ENCODE peak calls at places on chromosomes 16 and 17, in eight cellular contexts. V is A549; O is Peyer's patch; D is brain microvascular endothelial cell; M is thoracic aorta; U is CD8-positive, alpha-beta memory T cell; A is PC-9; K is PC-3. F is an unnamed sample.

GRCh38 chr17:81722184-81723120 is 10.4 kb downstream of the SLC25A10 start:
- DNase-seq in V (no peak), O (peak; percentile 90), D (no peak), M (no peak), U (no peak), A (peak; percentile 79), K (peak; percentile 92), F (peak; percentile 85)

GRCh38 chr16:11915644-11916523 is at the start of gene GSPT1:
- DNase-seq in V (peak; percentile 92), O (peak; percentile 99), D (peak; percentile 99), M (peak; percentile 99), U (peak; percentile 98), A (peak; percentile 95), K (peak; percentile 96), F (peak; percentile 98)

GRCh38 chr17:29051194-29051593 is 8.3 kb downstream of the PIPOX start:
- DNase-seq in V (no peak), O (no peak), D (no peak), M (no peak), U (no peak), A (no peak), K (no peak), F (no peak)

GRCh38 chr16:24689128-24689527 is 40.3 kb upstream of the TNRC6A start:
- DNase-seq in V (peak; percentile 60), O (no peak), D (no peak), M (no peak), U (no peak), A (no peak), K (peak; percentile 14), F (no peak)

GRCh38 chr16:64864232-64864803 is 257.5 kb downstream of the CDH11 start:
- DNase-seq in V (no peak), O (no peak), D (peak; percentile 90), M (no peak), U (no peak), A (no peak), K (peak; percentile 76), F (no peak)

GRCh38 chr17:2689411-2690164 is 22.0 kb downstream of the CLUH start:
- DNase-seq in V (no peak), O (peak; percentile 52), D (no peak), M (no peak), U (peak; percentile 34), A (no peak), K (no peak), F (no peak)

GRCh38 chr17:68697850-68698313 is 96.7 kb upstream of the FAM20A start:
- DNase-seq in V (no peak), O (no peak), D (peak; percentile 17), M (no peak), U (no peak), A (no peak), K (no peak), F (no peak)

GRCh38 chr16:75341934-75342811 is 90.7 kb upstream of the BCAR1 start:
- DNase-seq in V (no peak), O (no peak), D (peak; percentile 43), M (no peak), U (no peak), A (peak; percentile 77), K (peak; percentile 88), F (no peak)

GRCh38 chr16:17578921-17579876 is 108.4 kb upstream of the XYLT1 start:
- DNase-seq in V (peak; percentile 32), O (no peak), D (peak; percentile 62), M (peak; percentile 29), U (peak; percentile 47), A (no peak), K (peak; percentile 46), F (no peak)

GRCh38 chr16:3065069-3065741 is at the start of gene IL32:
- DNase-seq in V (peak; percentile 71), O (peak; percentile 88), D (peak; percentile 85), M (no peak), U (peak; percentile 74), A (no peak), K (peak; percentile 32), F (no peak)

DNA sequence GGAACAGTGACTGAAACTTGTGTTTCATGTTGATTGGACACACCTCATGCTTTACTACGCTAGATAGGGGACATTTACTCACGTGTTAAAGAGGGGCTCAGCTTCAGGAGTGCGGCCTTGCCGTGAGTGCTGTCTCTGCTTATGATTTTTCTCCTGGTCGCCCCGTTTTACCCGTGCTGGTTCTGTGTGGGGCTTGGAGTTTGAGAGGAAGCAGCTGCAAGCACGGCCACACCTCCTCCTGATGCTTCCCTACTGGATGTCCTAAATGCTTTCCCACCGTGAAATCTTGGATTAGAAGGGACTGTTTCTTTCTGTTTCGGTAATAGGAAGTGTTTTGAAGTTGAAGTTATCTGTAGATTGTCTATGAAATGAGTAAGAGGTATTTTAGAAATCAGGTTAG is 54.0 kb upstream of the ZNF750 start:
- DNase-seq in V (no peak), O (no peak), D (no peak), M (no peak), U (no peak), A (no peak), K (no peak), F (no peak)
- H3K27ac ChIP-seq in V (no peak overlapping the region), O (peak overlapping the region; percentile 16), D (no peak overlapping the region), M (no peak overlapping the region), U (peak overlapping the region; percentile 11), A (no peak overlapping the region), K (no peak overlapping the region), F (no peak overlapping the region)

GRCh38 chr17:70989301-70989700 is 820.0 kb downstream of the KCNJ2 start:
- DNase-seq in V (no peak), O (no peak), D (no peak), M (no peak), U (no peak), A (no peak), K (no peak), F (no peak)

GRCh38 chr17:70987867-70988340 is 818.6 kb downstream of the KCNJ2 start:
- DNase-seq in V (no peak), O (no peak), D (no peak), M (no peak), U (no peak), A (no peak), K (no peak), F (no peak)

GRCh38 chr17:70984873-70985272 is 815.5 kb downstream of the KCNJ2 start:
- DNase-seq in V (no peak), O (no peak), D (no peak), M (no peak), U (no peak), A (no peak), K (no peak), F (no peak)
- H3K27ac ChIP-seq in V (no peak overlapping the region), O (no peak overlapping the region), D (no peak overlapping the region), M (no peak overlapping the region), U (no peak overlapping the region), A (no peak overlapping the region), K (no peak overlapping the region), F (no peak overlapping the region)

DNA sequence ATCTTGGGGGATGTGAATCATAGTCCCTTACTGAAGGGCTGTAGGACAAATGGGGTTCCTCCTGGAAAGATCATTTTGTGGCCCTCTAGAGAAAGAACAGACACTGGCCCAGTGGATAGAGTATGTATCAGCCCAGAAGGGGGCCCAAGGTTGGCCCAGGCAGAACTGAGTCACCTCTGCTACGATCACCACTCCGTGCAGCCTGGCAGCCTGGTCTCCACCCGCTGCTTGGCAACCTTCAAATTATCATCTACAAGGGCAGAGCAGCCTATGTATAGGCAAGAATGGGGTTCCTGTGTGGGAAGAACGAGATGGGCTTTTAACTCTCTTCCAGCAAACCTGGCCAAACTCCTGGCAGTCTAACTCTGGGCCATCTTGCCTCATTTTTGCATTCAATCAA is 61.9 kb downstream of the GSG1L start:
- DNase-seq in V (no peak), O (no peak), D (no peak), M (no peak), U (no peak), A (no peak), K (no peak), F (no peak)
- H3K27ac ChIP-seq in V (no peak overlapping the region), O (no peak overlapping the region), D (no peak overlapping the region), M (no peak overlapping the region), U (no peak overlapping the region), A (no peak overlapping the region), K (no peak overlapping the region), F (no peak overlapping the region)

GRCh38 chr17:64129765-64130558 is at the start of gene ERN1:
- DNase-seq in V (peak; percentile 95), O (peak; percentile 98), D (peak; percentile 86), M (peak; percentile 80), U (peak; percentile 87), A (peak; percentile 79), K (peak; percentile 91), F (peak; percentile 95)
- H3K27ac ChIP-seq in V (peak within 1 kb of the TSS; percentile 95), O (peak within 1 kb of the TSS; percentile 99), D (peak within 1 kb of the TSS; percentile 74), M (peak within 1 kb of the TSS; percentile 97), U (peak within 1 kb of the TSS; percentile 82), A (peak within 1 kb of the TSS; percentile 72), K (peak within 1 kb of the TSS; percentile 47), F (peak within 1 kb of the TSS; percentile 99)

DNA sequence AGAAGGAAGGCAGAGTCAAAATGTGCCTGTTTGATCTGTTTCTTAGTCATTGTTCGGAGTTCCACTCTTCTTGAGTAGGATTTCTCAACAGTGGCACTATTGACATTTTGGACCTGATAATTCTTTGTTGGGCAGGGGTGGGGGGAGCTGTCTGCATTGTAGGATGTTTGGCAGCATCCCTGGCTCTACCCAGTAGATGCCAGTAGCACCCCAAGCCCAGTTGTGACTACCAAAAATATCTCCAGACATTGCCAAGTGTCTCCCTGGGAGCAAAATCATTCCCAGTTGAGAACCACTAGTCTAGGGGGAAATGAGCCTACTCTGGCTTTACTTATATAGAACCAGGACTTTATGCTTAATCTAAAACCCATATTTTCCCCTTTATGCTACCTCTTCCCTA is 1.1 kb upstream of the GFOD2 start:
- DNase-seq in V (no peak), O (no peak), D (no peak), M (no peak), U (no peak), A (no peak), K (no peak), F (no peak)
- H3K27ac ChIP-seq in V (peak overlapping the region; percentile 92), O (peak overlapping the region; percentile 80), D (peak overlapping the region; percentile 69), M (peak overlapping the region; percentile 87), U (no peak overlapping the region), A (no peak overlapping the region), K (no peak overlapping the region), F (peak overlapping the region; percentile 86)

DNA sequence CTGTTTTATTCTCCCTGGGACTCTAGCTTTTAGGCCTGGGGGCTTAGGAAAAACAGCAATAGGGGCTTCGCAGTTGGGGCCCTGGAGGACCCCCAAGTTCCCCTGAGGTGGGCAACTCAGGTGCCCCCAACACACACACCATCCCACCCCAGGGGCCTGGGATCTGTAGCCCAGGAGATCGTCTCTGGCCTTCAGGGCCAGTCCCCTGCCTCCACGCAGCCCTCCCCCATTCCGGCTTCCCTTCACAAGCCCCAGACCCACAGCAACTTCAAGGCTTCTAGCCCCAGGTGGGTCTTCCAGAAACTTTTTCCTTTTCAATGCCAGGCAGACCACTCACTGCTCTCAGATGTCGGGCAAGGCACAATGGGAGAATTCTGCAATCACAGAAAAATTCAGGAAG is 79.4 kb downstream of the C16orf78 start:
- DNase-seq in V (no peak), O (no peak), D (no peak), M (no peak), U (no peak), A (no peak), K (no peak), F (no peak)
- H3K27ac ChIP-seq in V (no peak overlapping the region), O (no peak overlapping the region), D (no peak overlapping the region), M (no peak overlapping the region), U (no peak overlapping the region), A (no peak overlapping the region), K (no peak overlapping the region), F (no peak overlapping the region)

DNA sequence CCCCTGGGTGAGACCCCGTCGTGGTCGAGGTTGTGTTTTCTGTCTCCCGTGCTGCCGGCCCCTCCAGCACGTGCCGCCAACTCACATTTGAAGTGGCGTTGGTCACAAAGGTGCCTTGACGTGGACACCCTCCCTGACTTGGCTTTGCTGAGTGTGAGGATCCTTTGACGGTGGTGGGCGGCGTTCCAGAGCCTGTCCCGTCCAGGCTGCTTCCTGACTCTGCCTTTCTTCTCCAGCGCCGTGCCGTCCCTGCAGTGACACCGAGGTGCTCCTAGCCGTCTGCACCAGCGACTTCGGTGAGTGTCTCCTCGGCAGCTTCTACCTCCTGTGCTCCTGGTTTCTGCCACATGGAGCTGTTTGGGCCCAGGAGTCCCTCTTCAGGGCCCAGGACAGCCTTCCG is 13.5 kb downstream of the METRNL start:
- DNase-seq in V (no peak), O (no peak), D (no peak), M (no peak), U (no peak), A (no peak), K (no peak), F (no peak)
- H3K27ac ChIP-seq in V (no peak overlapping the region), O (no peak overlapping the region), D (no peak overlapping the region), M (peak overlapping the region; percentile 39), U (no peak overlapping the region), A (no peak overlapping the region), K (no peak overlapping the region), F (peak overlapping the region; percentile 25)